ENCODE peak calls at places on chromosomes 2 and 18, in eight cellular contexts. V, L, E, S, T, D, B and U are unnamed samples.
A peak's percentile ranks its signal among the peaks of the same experiment; 100 is the strongest.

GRCh38 chr2:98828369-98828744 is 97.4 kb upstream of the MGAT4A start:
- DNase-seq in V (no peak), L (no peak), E (no peak), S (no peak), T (no peak), D (no peak), B (no peak), U (no peak)

GRCh38 chr2:203605302-203605701 is 70.2 kb upstream of the RAPH1 start:
- DNase-seq in V (no peak), L (peak; percentile 77), E (no peak), S (no peak), T (no peak), D (no peak), B (no peak), U (no peak)

GRCh38 chr2:237674731-237675276 is 47.4 kb downstream of the LRRFIP1 start:
- DNase-seq in V (peak; percentile 87), L (peak; percentile 92), E (peak; percentile 97), S (peak; percentile 90), T (no peak), D (peak; percentile 71), B (peak; percentile 59), U (peak; percentile 90)

GRCh38 chr2:161710131-161710915 is 86.1 kb downstream of the SLC4A10 start:
- DNase-seq in V (no peak), L (peak; percentile 0), E (no peak), S (peak; percentile 63), T (no peak), D (no peak), B (no peak), U (no peak)

GRCh38 chr2:65075605-65076344 is 19.6 kb downstream of the CEP68 start:
- DNase-seq in V (peak; percentile 58), L (no peak), E (no peak), S (no peak), T (no peak), D (no peak), B (no peak), U (peak; percentile 51)

GRCh38 chr18:45890606-45891005 is 65.1 kb downstream of the SIGLEC15 start:
- DNase-seq in V (no peak), L (peak; percentile 6), E (no peak), S (no peak), T (no peak), D (no peak), B (no peak), U (no peak)

GRCh38 chr2:240425697-240426096 is 9.8 kb upstream of the GPC1 start:
- DNase-seq in V (no peak), L (no peak), E (no peak), S (no peak), T (no peak), D (no peak), B (no peak), U (no peak)

GRCh38 chr2:172968061-172968469 is 107.6 kb upstream of the MAP3K20 start:
- DNase-seq in V (peak; percentile 75), L (peak; percentile 94), E (no peak), S (peak; percentile 93), T (no peak), D (peak; percentile 76), B (peak; percentile 52), U (peak; percentile 80)

GRCh38 chr18:34773961-34774754 is 64.1 kb downstream of the DTNA start:
- DNase-seq in V (peak; percentile 71), L (peak; percentile 29), E (no peak), S (peak; percentile 76), T (no peak), D (no peak), B (peak; percentile 47), U (peak; percentile 44)

GRCh38 chr18:50143891-50144290 is 51.1 kb downstream of the MYO5B start:
- DNase-seq in V (no peak), L (no peak), E (no peak), S (no peak), T (no peak), D (no peak), B (no peak), U (no peak)

GRCh38 chr2:195620499-195620898 is 36.5 kb upstream of the SLC39A10 start:
- DNase-seq in V (no peak), L (no peak), E (no peak), S (peak; percentile 33), T (no peak), D (no peak), B (no peak), U (no peak)

GRCh38 chr2:47388888-47389287 is 14.1 kb upstream of the MSH2 start:
- DNase-seq in V (no peak), L (no peak), E (no peak), S (no peak), T (no peak), D (no peak), B (no peak), U (no peak)

GRCh38 chr2:120394764-120395163 is 48.8 kb downstream of the INHBB start:
- DNase-seq in V (no peak), L (no peak), E (no peak), S (no peak), T (no peak), D (no peak), B (no peak), U (no peak)

GRCh38 chr2:237134321-237134720 is 48.6 kb downstream of the COPS8 start:
- DNase-seq in V (no peak), L (no peak), E (no peak), S (no peak), T (no peak), D (no peak), B (no peak), U (no peak)

GRCh38 chr18:34352385-34353163 is 127.9 kb upstream of the NOL4 start:
- DNase-seq in V (no peak), L (no peak), E (no peak), S (peak; percentile 4), T (no peak), D (no peak), B (peak; percentile 33), U (no peak)

GRCh38 chr18:23151414-23152099 is 16.3 kb downstream of the CABLES1 start:
- DNase-seq in V (no peak), L (no peak), E (no peak), S (no peak), T (no peak), D (no peak), B (no peak), U (no peak)

GRCh38 chr2:147790580-147790979 is 54.2 kb upstream of the ACVR2A start:
- DNase-seq in V (no peak), L (no peak), E (no peak), S (no peak), T (no peak), D (no peak), B (no peak), U (no peak)